ENCODE peak calls at places on chromosomes 12 and 14, in seven cellular contexts. One of them, this sample, is unnamed.

GRCh38 chr12:1947081-1947480 is 28.6 kb upstream of the CACNA2D4 start:
- DNase-seq in heart left ventricle: no peak
- DNase-seq in MCF 10A: no peak
- DNase-seq in gastrocnemius medialis: no peak
- DNase-seq in hippocampal formation: no peak
- DNase-seq in choroid plexus epithelial cell: no peak
- DNase-seq in neural crest cell: no peak
- DNase-seq in this sample: no peak

GRCh38 chr12:58140395-58140794 is 199.0 kb downstream of the ATP23 start:
- DNase-seq in heart left ventricle: no peak
- DNase-seq in MCF 10A: no peak
- DNase-seq in gastrocnemius medialis: no peak
- DNase-seq in hippocampal formation: no peak
- DNase-seq in choroid plexus epithelial cell: no peak
- DNase-seq in neural crest cell: no peak
- DNase-seq in this sample: no peak

GRCh38 chr12:80777587-80777986 is 60.9 kb downstream of the MYF5 start:
- DNase-seq in heart left ventricle: no peak
- DNase-seq in MCF 10A: no peak
- DNase-seq in gastrocnemius medialis: no peak
- DNase-seq in hippocampal formation: no peak
- DNase-seq in choroid plexus epithelial cell: peak
- DNase-seq in neural crest cell: no peak
- DNase-seq in this sample: no peak

GRCh38 chr12:54000105-54000773 is at the start of gene HOXC9:
- DNase-seq in heart left ventricle: no peak
- DNase-seq in MCF 10A: peak
- DNase-seq in gastrocnemius medialis: no peak
- DNase-seq in hippocampal formation: no peak
- DNase-seq in choroid plexus epithelial cell: no peak
- DNase-seq in neural crest cell: no peak
- DNase-seq in this sample: no peak

GRCh38 chr12:77062396-77062795 is 3.0 kb downstream of the E2F7 start:
- DNase-seq in heart left ventricle: no peak
- DNase-seq in MCF 10A: no peak
- DNase-seq in gastrocnemius medialis: no peak
- DNase-seq in hippocampal formation: no peak
- DNase-seq in choroid plexus epithelial cell: no peak
- DNase-seq in neural crest cell: no peak
- DNase-seq in this sample: no peak

GRCh38 chr14:66379116-66379515 is 107.1 kb upstream of the CCDC196 start:
- DNase-seq in heart left ventricle: peak
- DNase-seq in MCF 10A: peak
- DNase-seq in gastrocnemius medialis: no peak
- DNase-seq in hippocampal formation: no peak
- DNase-seq in choroid plexus epithelial cell: no peak
- DNase-seq in neural crest cell: no peak
- DNase-seq in this sample: peak

GRCh38 chr14:101197595-101198397 is 294.3 kb upstream of the RTL1 start:
- DNase-seq in heart left ventricle: no peak
- DNase-seq in MCF 10A: no peak
- DNase-seq in gastrocnemius medialis: no peak
- DNase-seq in hippocampal formation: no peak
- DNase-seq in choroid plexus epithelial cell: no peak
- DNase-seq in neural crest cell: no peak
- DNase-seq in this sample: no peak

GRCh38 chr12:90940872-90941499 is 14.0 kb downstream of the CCER1 start:
- DNase-seq in heart left ventricle: no peak
- DNase-seq in MCF 10A: peak
- DNase-seq in gastrocnemius medialis: no peak
- DNase-seq in hippocampal formation: no peak
- DNase-seq in choroid plexus epithelial cell: peak
- DNase-seq in neural crest cell: no peak
- DNase-seq in this sample: no peak

GRCh38 chr12:52521175-52521574 is 981 bp upstream of the KRT5 start:
- DNase-seq in heart left ventricle: no peak
- DNase-seq in MCF 10A: peak
- DNase-seq in gastrocnemius medialis: no peak
- DNase-seq in hippocampal formation: no peak
- DNase-seq in choroid plexus epithelial cell: peak
- DNase-seq in neural crest cell: no peak
- DNase-seq in this sample: no peak

GRCh38 chr14:30610719-30611388 is 11.3 kb upstream of the SCFD1 start:
- DNase-seq in heart left ventricle: peak
- DNase-seq in MCF 10A: peak
- DNase-seq in gastrocnemius medialis: peak
- DNase-seq in hippocampal formation: peak
- DNase-seq in choroid plexus epithelial cell: peak
- DNase-seq in neural crest cell: no peak
- DNase-seq in this sample: peak

GRCh38 chr12:52280796-52281560 is 6.5 kb downstream of the KRT86 start:
- DNase-seq in heart left ventricle: peak
- DNase-seq in MCF 10A: peak
- DNase-seq in gastrocnemius medialis: peak
- DNase-seq in hippocampal formation: no peak
- DNase-seq in choroid plexus epithelial cell: peak
- DNase-seq in neural crest cell: no peak
- DNase-seq in this sample: peak

GRCh38 chr12:80622271-80622670 is 85.2 kb upstream of the MYF6 start:
- DNase-seq in heart left ventricle: no peak
- DNase-seq in MCF 10A: peak
- DNase-seq in gastrocnemius medialis: no peak
- DNase-seq in hippocampal formation: no peak
- DNase-seq in choroid plexus epithelial cell: peak
- DNase-seq in neural crest cell: no peak
- DNase-seq in this sample: no peak

GRCh38 chr12:18141583-18141982 is 51.6 kb upstream of the RERGL start:
- DNase-seq in heart left ventricle: no peak
- DNase-seq in MCF 10A: peak
- DNase-seq in gastrocnemius medialis: no peak
- DNase-seq in hippocampal formation: no peak
- DNase-seq in choroid plexus epithelial cell: peak
- DNase-seq in neural crest cell: no peak
- DNase-seq in this sample: no peak

GRCh38 chr14:65187421-65188049 is 85.2 kb upstream of the MAX start:
- DNase-seq in heart left ventricle: no peak
- DNase-seq in MCF 10A: no peak
- DNase-seq in gastrocnemius medialis: no peak
- DNase-seq in hippocampal formation: no peak
- DNase-seq in choroid plexus epithelial cell: no peak
- DNase-seq in neural crest cell: no peak
- DNase-seq in this sample: no peak

GRCh38 chr12:12720637-12721250 is 3.6 kb downstream of the CDKN1B start:
- DNase-seq in heart left ventricle: no peak
- DNase-seq in MCF 10A: peak
- DNase-seq in gastrocnemius medialis: no peak
- DNase-seq in hippocampal formation: no peak
- DNase-seq in choroid plexus epithelial cell: no peak
- DNase-seq in neural crest cell: no peak
- DNase-seq in this sample: no peak

GRCh38 chr14:24052656-24053547 is 1.1 kb downstream of the CARMIL3 start:
- DNase-seq in heart left ventricle: no peak
- DNase-seq in MCF 10A: peak
- DNase-seq in gastrocnemius medialis: no peak
- DNase-seq in hippocampal formation: no peak
- DNase-seq in choroid plexus epithelial cell: no peak
- DNase-seq in neural crest cell: no peak
- DNase-seq in this sample: no peak

GRCh38 chr14:90611936-90612335 is 204.3 kb downstream of the TTC7B start:
- DNase-seq in heart left ventricle: no peak
- DNase-seq in MCF 10A: no peak
- DNase-seq in gastrocnemius medialis: no peak
- DNase-seq in hippocampal formation: no peak
- DNase-seq in choroid plexus epithelial cell: peak
- DNase-seq in neural crest cell: no peak
- DNase-seq in this sample: no peak

GRCh38 chr14:105311838-105312237 is 2.7 kb upstream of the PACS2 start:
- DNase-seq in heart left ventricle: no peak
- DNase-seq in MCF 10A: no peak
- DNase-seq in gastrocnemius medialis: no peak
- DNase-seq in hippocampal formation: no peak
- DNase-seq in choroid plexus epithelial cell: no peak
- DNase-seq in neural crest cell: no peak
- DNase-seq in this sample: no peak

GRCh38 chr12:65525501-65526141 is 247.1 kb downstream of the MSRB3 start:
- DNase-seq in heart left ventricle: no peak
- DNase-seq in MCF 10A: no peak
- DNase-seq in gastrocnemius medialis: no peak
- DNase-seq in hippocampal formation: no peak
- DNase-seq in choroid plexus epithelial cell: no peak
- DNase-seq in neural crest cell: no peak
- DNase-seq in this sample: no peak